ENCODE peak calls at places on chromosomes 13 and 19, in four cellular contexts. One of them, this sample, is unnamed.

GRCh38 chr19:35223856-35224505 is 4.6 kb downstream of the FAM187B start:
- DNase-seq in stimulated activated CD4-positive, alpha-beta T cell treated with anti-CD3 and anti-CD28 coated beads, Interleukin-1b, Interleukin-23, amount 100 ng/mL, for 48 hours: no peak
- DNase-seq in GM23248: peak; percentile 84
- DNase-seq in T-helper 9 cell: no peak
- DNase-seq in this sample: no peak

GRCh38 chr19:47226426-47227346 is 4.3 kb downstream of the BBC3 start:
- DNase-seq in stimulated activated CD4-positive, alpha-beta T cell treated with anti-CD3 and anti-CD28 coated beads, Interleukin-1b, Interleukin-23, amount 100 ng/mL, for 48 hours: peak; percentile 58
- DNase-seq in GM23248: peak; percentile 89
- DNase-seq in T-helper 9 cell: peak; percentile 32
- DNase-seq in this sample: peak; percentile 67

GRCh38 chr19:46404884-46405658 is 8.3 kb downstream of the CCDC8 start:
- DNase-seq in stimulated activated CD4-positive, alpha-beta T cell treated with anti-CD3 and anti-CD28 coated beads, Interleukin-1b, Interleukin-23, amount 100 ng/mL, for 48 hours: peak; percentile 31
- DNase-seq in GM23248: no peak
- DNase-seq in T-helper 9 cell: no peak
- DNase-seq in this sample: no peak

GRCh38 chr19:13796301-13797057 is 1.2 kb downstream of the ZSWIM4 start:
- DNase-seq in stimulated activated CD4-positive, alpha-beta T cell treated with anti-CD3 and anti-CD28 coated beads, Interleukin-1b, Interleukin-23, amount 100 ng/mL, for 48 hours: no peak
- DNase-seq in GM23248: peak; percentile 97
- DNase-seq in T-helper 9 cell: no peak
- DNase-seq in this sample: no peak

GRCh38 chr19:10655457-10656312 is 1.5 kb downstream of the ILF3 start:
- DNase-seq in stimulated activated CD4-positive, alpha-beta T cell treated with anti-CD3 and anti-CD28 coated beads, Interleukin-1b, Interleukin-23, amount 100 ng/mL, for 48 hours: peak; percentile 22
- DNase-seq in GM23248: peak; percentile 76
- DNase-seq in T-helper 9 cell: no peak
- DNase-seq in this sample: peak; percentile 39

GRCh38 chr13:32650705-32651311 is 64.6 kb downstream of the PDS5B start:
- DNase-seq in stimulated activated CD4-positive, alpha-beta T cell treated with anti-CD3 and anti-CD28 coated beads, Interleukin-1b, Interleukin-23, amount 100 ng/mL, for 48 hours: peak; percentile 73
- DNase-seq in GM23248: peak; percentile 70
- DNase-seq in T-helper 9 cell: peak; percentile 26
- DNase-seq in this sample: peak; percentile 65

GRCh38 chr13:35964764-35965163 is 166.4 kb downstream of the DCLK1 start:
- DNase-seq in stimulated activated CD4-positive, alpha-beta T cell treated with anti-CD3 and anti-CD28 coated beads, Interleukin-1b, Interleukin-23, amount 100 ng/mL, for 48 hours: no peak
- DNase-seq in GM23248: no peak
- DNase-seq in T-helper 9 cell: no peak
- DNase-seq in this sample: no peak

GRCh38 chr13:76892488-76892887 is 6.3 kb upstream of the KCTD12 start:
- DNase-seq in stimulated activated CD4-positive, alpha-beta T cell treated with anti-CD3 and anti-CD28 coated beads, Interleukin-1b, Interleukin-23, amount 100 ng/mL, for 48 hours: no peak
- DNase-seq in GM23248: no peak
- DNase-seq in T-helper 9 cell: no peak
- DNase-seq in this sample: no peak

GRCh38 chr19:10019246-10019645 is 6.0 kb downstream of the RDH8 start:
- DNase-seq in stimulated activated CD4-positive, alpha-beta T cell treated with anti-CD3 and anti-CD28 coated beads, Interleukin-1b, Interleukin-23, amount 100 ng/mL, for 48 hours: no peak
- DNase-seq in GM23248: peak; percentile 40
- DNase-seq in T-helper 9 cell: no peak
- DNase-seq in this sample: no peak

GRCh38 chr19:36051236-36051635 is 2.8 kb downstream of the THAP8 start:
- DNase-seq in stimulated activated CD4-positive, alpha-beta T cell treated with anti-CD3 and anti-CD28 coated beads, Interleukin-1b, Interleukin-23, amount 100 ng/mL, for 48 hours: no peak
- DNase-seq in GM23248: no peak
- DNase-seq in T-helper 9 cell: no peak
- DNase-seq in this sample: no peak

GRCh38 chr19:57934820-57935665 is at the start of gene ZNF418:
- DNase-seq in stimulated activated CD4-positive, alpha-beta T cell treated with anti-CD3 and anti-CD28 coated beads, Interleukin-1b, Interleukin-23, amount 100 ng/mL, for 48 hours: peak; percentile 46
- DNase-seq in GM23248: peak; percentile 92
- DNase-seq in T-helper 9 cell: peak; percentile 12
- DNase-seq in this sample: peak; percentile 43

GRCh38 chr19:2495130-2495641 is 19.3 kb downstream of the GADD45B start:
- DNase-seq in stimulated activated CD4-positive, alpha-beta T cell treated with anti-CD3 and anti-CD28 coated beads, Interleukin-1b, Interleukin-23, amount 100 ng/mL, for 48 hours: no peak
- DNase-seq in GM23248: peak; percentile 95
- DNase-seq in T-helper 9 cell: no peak
- DNase-seq in this sample: no peak

GRCh38 chr13:90445179-90445578 is 902.3 kb upstream of the MIR17HG start:
- DNase-seq in stimulated activated CD4-positive, alpha-beta T cell treated with anti-CD3 and anti-CD28 coated beads, Interleukin-1b, Interleukin-23, amount 100 ng/mL, for 48 hours: no peak
- DNase-seq in GM23248: peak; percentile 93
- DNase-seq in T-helper 9 cell: no peak
- DNase-seq in this sample: no peak

GRCh38 chr19:31110331-31110730 is 238.9 kb downstream of the TSHZ3 start:
- DNase-seq in stimulated activated CD4-positive, alpha-beta T cell treated with anti-CD3 and anti-CD28 coated beads, Interleukin-1b, Interleukin-23, amount 100 ng/mL, for 48 hours: no peak
- DNase-seq in GM23248: peak; percentile 70
- DNase-seq in T-helper 9 cell: no peak
- DNase-seq in this sample: peak; percentile 18